ENCODE peak calls at places on chromosomes 13 and 19, in four cellular contexts. Y is ascending aorta, R is tibial nerve, J is IMR-90. U is an unnamed sample.
A peak's percentile ranks its signal among the peaks of the same experiment; 100 is the strongest.

GRCh38 chr19:1861599-1862031 is 1.8 kb downstream of the KLF16 start:
- DNase-seq in Y (no peak), J (no peak), R (no peak), U (no peak)

GRCh38 chr13:27622881-27623280 is 1.2 kb downstream of the POLR1D start:
- DNase-seq in R (no peak), Y (no peak), J (no peak), U (no peak)

GRCh38 chr19:2775556-2776430 is 7.3 kb downstream of the SGTA start:
- DNase-seq in J (peak; percentile 35), R (peak; percentile 52), Y (peak; percentile 27), U (no peak)

GRCh38 chr13:97028441-97029299 is 34.4 kb upstream of the OXGR1 start:
- DNase-seq in J (peak; percentile 40), R (peak; percentile 84), Y (no peak), U (no peak)

GRCh38 chr19:42246143-42246868 is 3.9 kb upstream of the GSK3A start:
- DNase-seq in Y (no peak), J (peak; percentile 83), R (peak; percentile 63), U (peak; percentile 55)

GRCh38 chr19:513368-514165 is 6.3 kb downstream of the TPGS1 start:
- DNase-seq in Y (no peak), R (no peak), J (no peak), U (no peak)

GRCh38 chr13:75836441-75836840 is 200.3 kb downstream of the LMO7 start:
- DNase-seq in Y (no peak), J (no peak), R (no peak), U (no peak)

GRCh38 chr19:16002380-16002779 is 53.6 kb downstream of the OR10H4 start:
- DNase-seq in Y (no peak), J (peak; percentile 20), R (no peak), U (no peak)

GRCh38 chr13:46679369-46680180 is 117.4 kb downstream of the ESD start:
- DNase-seq in R (peak; percentile 46), J (peak; percentile 70), Y (no peak), U (no peak)

GRCh38 chr13:20136781-20137703 is 23.8 kb downstream of the GJA3 start:
- DNase-seq in R (no peak), Y (no peak), J (no peak), U (no peak)

GRCh38 chr13:23668557-23668956 is 98.3 kb downstream of the TNFRSF19 start:
- DNase-seq in Y (no peak), J (no peak), R (no peak), U (no peak)

GRCh38 chr19:48511800-48512503 is at the start of gene LMTK3:
- DNase-seq in J (peak; percentile 56), Y (no peak), R (no peak), U (no peak)

GRCh38 chr13:78829821-78830220 is 170.9 kb upstream of the OBI1 start:
- DNase-seq in R (no peak), J (no peak), Y (no peak), U (no peak)

GRCh38 chr13:106532111-106532929 is 3.1 kb downstream of the EFNB2 start:
- DNase-seq in Y (no peak), R (no peak), J (peak; percentile 32), U (no peak)

GRCh38 chr13:73832203-73832602 is 302.0 kb downstream of the KLF12 start:
- DNase-seq in Y (no peak), R (no peak), J (no peak), U (no peak)

DNA sequence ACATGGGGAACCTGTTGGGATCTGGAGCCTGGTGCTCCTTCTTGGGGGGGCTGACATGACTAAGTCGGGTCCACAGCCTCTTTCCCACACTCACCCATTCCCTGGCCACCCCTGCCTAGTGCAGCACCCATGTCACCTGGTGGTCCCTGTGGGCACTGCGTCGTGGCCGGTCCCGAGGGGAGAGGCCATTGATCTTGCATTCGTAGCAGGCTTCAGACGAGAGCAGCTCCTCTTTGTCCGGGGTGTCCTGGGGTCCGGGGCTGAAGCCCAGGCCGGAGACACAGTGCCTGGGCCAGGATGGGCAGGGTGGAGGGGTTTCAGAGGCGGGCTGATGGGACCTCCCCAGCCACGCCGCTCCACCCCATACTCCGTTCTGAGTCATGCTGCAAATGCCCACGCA is 19.4 kb downstream of the CCL25 start:
- DNase-seq in J (no peak), R (no peak), Y (no peak), U (no peak)
- H3K4me3 ChIP-seq in J (no peak overlapping the region), R (no peak overlapping the region), Y (no peak overlapping the region), U (no peak overlapping the region)

GRCh38 chr19:38303517-38304351 is at the start of gene C19orf33:
- DNase-seq in R (no peak), J (no peak), Y (no peak), U (no peak)
- H3K4me3 ChIP-seq in R (peak within 1 kb of the TSS; percentile 21), J (no peak within 1 kb of the TSS), Y (no peak within 1 kb of the TSS), U (no peak within 1 kb of the TSS)

DNA sequence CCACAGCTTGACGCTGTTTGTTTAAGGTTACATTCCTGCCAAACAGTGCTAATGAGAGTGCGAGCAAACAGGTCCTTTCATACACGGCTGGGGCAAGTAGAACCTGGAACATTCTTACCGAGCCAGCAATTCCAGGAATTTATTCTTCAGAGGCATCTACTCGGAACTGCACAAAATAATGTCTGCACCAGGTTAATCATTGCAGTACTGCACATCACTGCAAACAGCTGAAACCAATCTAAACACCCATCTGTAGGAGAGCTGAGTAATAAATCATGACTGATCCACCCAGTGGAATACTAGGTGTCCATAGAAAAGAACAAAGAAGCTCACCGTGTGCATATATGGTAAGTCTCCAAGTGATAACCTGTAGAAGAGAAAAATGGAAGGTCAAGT is 1.2 kb upstream of the ZNF579 start:
- DNase-seq in J (no peak), Y (no peak), R (no peak), U (no peak)
- H3K4me3 ChIP-seq in J (no peak overlapping the region), Y (peak overlapping the region; percentile 85), R (no peak overlapping the region), U (no peak overlapping the region)

GRCh38 chr13:49220856-49221614 is 897 bp downstream of the MLNR start:
- DNase-seq in R (no peak), J (peak; percentile 12), Y (no peak), U (no peak)

GRCh38 chr13:49217962-49218492 is 2.1 kb upstream of the MLNR start:
- DNase-seq in R (no peak), J (no peak), Y (no peak), U (no peak)

GRCh38 chr13:49218493-49219051 is 1.6 kb upstream of the MLNR start:
- DNase-seq in J (peak; percentile 6), R (no peak), Y (no peak), U (no peak)

GRCh38 chr13:49219647-49220034 is 497 bp upstream of the MLNR start:
- DNase-seq in R (no peak), J (no peak), Y (no peak), U (no peak)

DNA sequence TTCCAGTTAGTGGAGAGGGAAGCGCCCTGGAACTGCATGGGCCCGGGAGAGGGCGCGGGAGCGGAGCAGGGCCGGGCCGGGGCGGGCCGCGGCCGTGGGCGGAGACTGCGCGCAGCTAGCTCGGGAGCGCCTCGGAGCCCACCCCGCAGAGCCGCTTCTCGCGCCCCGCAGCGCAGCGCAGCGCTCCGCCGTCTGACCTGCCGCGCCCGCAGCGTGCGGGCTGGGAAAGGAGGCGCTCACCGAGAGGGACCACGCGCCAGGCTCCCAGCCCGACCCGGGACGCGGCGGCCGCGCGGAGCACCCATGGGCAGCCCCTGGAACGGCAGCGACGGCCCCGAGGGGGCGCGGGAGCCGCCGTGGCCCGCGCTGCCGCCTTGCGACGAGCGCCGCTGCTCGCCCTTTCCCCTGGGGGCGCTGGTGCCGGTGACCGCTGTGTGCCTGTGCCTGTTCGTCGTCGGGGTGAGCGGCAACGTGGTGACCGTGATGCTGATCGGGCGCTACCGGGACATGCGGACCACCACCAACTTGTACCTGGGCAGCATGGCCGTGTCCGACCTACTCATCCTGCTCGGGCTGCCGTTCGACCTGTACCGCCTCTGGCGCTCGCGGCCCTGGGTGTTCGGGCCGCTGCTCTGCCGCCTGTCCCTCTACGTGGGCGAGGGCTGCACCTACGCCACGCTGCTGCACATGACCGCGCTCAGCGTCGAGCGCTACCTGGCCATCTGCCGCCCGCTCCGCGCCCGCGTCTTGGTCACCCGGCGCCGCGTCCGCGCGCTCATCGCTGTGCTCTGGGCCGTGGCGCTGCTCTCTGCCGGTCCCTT is at the start of gene MLNR:
- DNase-seq in R (no peak), J (no peak), Y (no peak), U (no peak)
- H3K4me3 ChIP-seq in R (peak within 1 kb of the TSS; percentile 26), J (peak within 1 kb of the TSS; percentile 45), Y (peak within 1 kb of the TSS; percentile 55), U (peak within 1 kb of the TSS; percentile 66)

DNA sequence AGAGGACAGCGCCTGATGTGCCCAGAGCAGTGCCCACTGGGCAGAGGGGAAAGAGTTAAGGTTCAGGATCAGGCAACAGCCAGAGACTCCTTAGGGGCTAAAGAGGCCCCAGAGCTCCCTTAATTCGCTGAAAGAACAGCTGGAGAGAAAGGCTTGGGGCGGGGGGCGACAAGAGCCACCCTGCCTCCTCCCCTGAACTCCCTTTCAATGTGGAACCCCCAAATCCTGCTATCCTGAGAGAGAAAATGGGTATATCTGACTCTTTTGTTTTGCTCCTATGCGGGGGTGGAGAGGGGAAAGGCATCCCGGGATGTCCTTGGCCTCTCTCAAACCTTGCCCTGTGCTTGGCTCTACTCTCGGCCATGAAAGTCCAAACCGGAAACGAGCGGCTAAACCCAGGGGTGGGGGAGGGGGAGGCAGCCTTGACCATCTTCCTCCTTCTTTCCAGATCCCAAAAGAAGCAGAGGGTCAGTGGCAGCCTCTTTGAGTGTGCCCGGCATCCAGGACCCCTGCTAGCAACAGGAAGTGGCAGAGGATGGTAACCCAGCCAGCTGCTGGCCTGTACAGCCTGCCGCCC is 4.7 kb downstream of the PRKACA start:
- DNase-seq in R (peak; percentile 49), Y (no peak), J (no peak), U (no peak)
- H3K4me3 ChIP-seq in R (no peak overlapping the region), Y (peak overlapping the region; percentile 54), J (no peak overlapping the region), U (peak overlapping the region; percentile 58)

GRCh38 chr13:99046851-99047250 is 69.0 kb upstream of the DOCK9 start:
- DNase-seq in R (no peak), J (no peak), Y (no peak), U (no peak)
- H3K4me3 ChIP-seq in R (no peak overlapping the region), J (no peak overlapping the region), Y (no peak overlapping the region), U (no peak overlapping the region)

GRCh38 chr13:30408319-30409101 is 13.8 kb upstream of the UBE2L5 start:
- DNase-seq in Y (peak; percentile 71), J (peak; percentile 79), R (peak; percentile 90), U (peak; percentile 75)
- H3K4me3 ChIP-seq in Y (peak overlapping the region; percentile 55), J (peak overlapping the region; percentile 27), R (peak overlapping the region; percentile 37), U (peak overlapping the region; percentile 74)

DNA sequence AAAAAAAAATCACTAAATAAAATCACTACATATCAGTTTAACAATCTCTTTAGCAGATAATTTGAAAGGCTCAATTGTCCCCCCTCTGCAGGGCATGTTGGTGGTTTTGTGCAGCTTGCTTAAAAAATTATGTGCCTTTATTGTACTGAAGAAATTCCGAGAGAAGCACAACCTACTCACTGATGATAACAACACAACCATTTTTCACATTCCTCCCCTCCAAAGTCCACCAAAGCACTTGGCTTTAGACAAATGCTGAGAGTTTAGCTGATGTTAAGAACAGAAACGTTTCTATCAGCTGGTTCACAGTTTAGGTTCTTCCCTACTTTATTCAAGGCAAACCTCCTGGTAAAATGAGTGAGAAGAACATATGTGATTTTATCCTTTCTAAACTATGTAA is 923 bp downstream of the DOCK9 start:
- DNase-seq in J (peak; percentile 12), R (no peak), Y (no peak), U (no peak)
- H3K4me3 ChIP-seq in J (no peak overlapping the region), R (peak overlapping the region; percentile 41), Y (peak overlapping the region; percentile 51), U (peak overlapping the region; percentile 71)